ENCODE peak calls at places on chromosomes 5 and 9, in six cellular contexts. Q is A549, P is HepG2, T is K562, X is GM12878, L is endothelial cell of umbilical vein. K is an unnamed sample.

GRCh38 chr5:39376293-39376714 is 12.0 kb upstream of the C9 start:
- DNase-seq in Q (peak; percentile 67), P (peak; percentile 57), T (peak; percentile 69), X (no peak), L (peak; percentile 72), K (peak; percentile 62)

GRCh38 chr9:104104407-104104806 is 10.3 kb downstream of the SMC2 start:
- DNase-seq in Q (no peak), P (no peak), T (no peak), X (no peak), L (no peak), K (no peak)

GRCh38 chr9:23658859-23659258 is 167.2 kb downstream of the ELAVL2 start:
- DNase-seq in Q (no peak), P (no peak), T (no peak), X (no peak), L (no peak), K (no peak)

GRCh38 chr9:128420060-128420650 is 502 bp upstream of the CERCAM start:
- DNase-seq in Q (peak; percentile 60), P (peak; percentile 39), T (peak; percentile 89), X (no peak), L (peak; percentile 63), K (peak; percentile 76)

GRCh38 chr9:135683401-135684034 is 15.8 kb downstream of the SOHLH1 start:
- DNase-seq in Q (no peak), P (no peak), T (no peak), X (no peak), L (no peak), K (no peak)

GRCh38 chr5:6576861-6577501 is 55.9 kb downstream of the NSUN2 start:
- DNase-seq in Q (peak; percentile 56), P (peak; percentile 34), T (peak; percentile 52), X (peak; percentile 4), L (peak; percentile 72), K (peak; percentile 60)

GRCh38 chr5:148620696-148621095 is 33.6 kb downstream of the HTR4 start:
- DNase-seq in Q (no peak), P (no peak), T (peak; percentile 52), X (no peak), L (peak; percentile 13), K (peak; percentile 34)

GRCh38 chr5:38921174-38921573 is 75.4 kb downstream of the OSMR start:
- DNase-seq in Q (no peak), P (no peak), T (no peak), X (no peak), L (peak; percentile 3), K (peak; percentile 16)

GRCh38 chr9:91898451-91899433 is 51.3 kb downstream of the ROR2 start:
- DNase-seq in Q (no peak), P (peak; percentile 9), T (peak; percentile 79), X (no peak), L (no peak), K (peak; percentile 98)

GRCh38 chr5:151208481-151208914 is 15.4 kb downstream of the CCDC69 start:
- DNase-seq in Q (no peak), P (no peak), T (no peak), X (no peak), L (no peak), K (no peak)

GRCh38 chr5:98942849-98943248 is 14.0 kb upstream of the CHD1 start:
- DNase-seq in Q (no peak), P (peak; percentile 51), T (no peak), X (no peak), L (no peak), K (peak; percentile 38)

GRCh38 chr5:72920690-72921089 is 35.2 kb upstream of the FCHO2 start:
- DNase-seq in Q (peak; percentile 47), P (no peak), T (peak; percentile 36), X (no peak), L (peak; percentile 62), K (peak; percentile 48)

GRCh38 chr5:154174091-154174490 is 16.4 kb upstream of the GALNT10 start:
- DNase-seq in Q (no peak), P (no peak), T (no peak), X (no peak), L (no peak), K (no peak)

GRCh38 chr5:94618029-94618492 is 343 bp downstream of the KIAA0825 start:
- DNase-seq in Q (peak; percentile 72), P (peak; percentile 35), T (peak; percentile 58), X (no peak), L (peak; percentile 78), K (peak; percentile 76)

GRCh38 chr9:125025584-125025983 is 84.7 kb upstream of the GOLGA1 start:
- DNase-seq in Q (no peak), P (no peak), T (no peak), X (no peak), L (no peak), K (no peak)

GRCh38 chr5:149675467-149676201 is 54.5 kb upstream of the PPARGC1B start:
- DNase-seq in Q (no peak), P (no peak), T (no peak), X (no peak), L (peak; percentile 47), K (no peak)

GRCh38 chr5:139482050-139482889 is at the start of gene STING1:
- DNase-seq in Q (no peak), P (peak; percentile 63), T (peak; percentile 88), X (peak; percentile 41), L (peak; percentile 90), K (peak; percentile 98)

GRCh38 chr5:37370550-37370863 is 399 bp downstream of the NUP155 start:
- DNase-seq in Q (no peak), P (no peak), T (peak; percentile 66), X (no peak), L (no peak), K (no peak)

GRCh38 chr9:107929439-107929838 is 439.9 kb upstream of the KLF4 start:
- DNase-seq in Q (no peak), P (no peak), T (no peak), X (no peak), L (no peak), K (peak; percentile 7)

GRCh38 chr5:150582281-150582791 is 58.1 kb upstream of the SYNPO start:
- DNase-seq in Q (no peak), P (peak; percentile 62), T (no peak), X (no peak), L (peak; percentile 38), K (no peak)

GRCh38 chr5:43209060-43209459 is 17.0 kb downstream of the NIM1K start:
- DNase-seq in Q (no peak), P (no peak), T (no peak), X (no peak), L (no peak), K (no peak)

GRCh38 chr5:154508114-154508513 is 30.1 kb upstream of the HAND1 start:
- DNase-seq in Q (no peak), P (no peak), T (no peak), X (no peak), L (no peak), K (no peak)

GRCh38 chr9:99192786-99193465 is 28.8 kb downstream of the ALG2 start:
- DNase-seq in Q (peak; percentile 18), P (no peak), T (no peak), X (no peak), L (no peak), K (peak; percentile 28)

GRCh38 chr5:173855162-173855994 is 32.8 kb upstream of the CPEB4 start:
- DNase-seq in Q (no peak), P (no peak), T (peak; percentile 83), X (no peak), L (no peak), K (no peak)

GRCh38 chr5:78718827-78719226 is 70.3 kb upstream of the LHFPL2 start:
- DNase-seq in Q (no peak), P (no peak), T (no peak), X (no peak), L (no peak), K (no peak)

GRCh38 chr5:168177831-168178450 is 113.5 kb upstream of the WWC1 start:
- DNase-seq in Q (no peak), P (no peak), T (no peak), X (no peak), L (no peak), K (no peak)

GRCh38 chr9:92001244-92001643 is 51.2 kb upstream of the ROR2 start:
- DNase-seq in Q (no peak), P (no peak), T (no peak), X (no peak), L (no peak), K (no peak)

GRCh38 chr5:179803651-179804598 is 2.7 kb downstream of the MGAT4B start:
- DNase-seq in Q (no peak), P (peak; percentile 44), T (peak; percentile 57), X (no peak), L (peak; percentile 37), K (peak; percentile 96)

GRCh38 chr5:25649628-25650265 is 1005.0 kb upstream of the CDH10 start:
- DNase-seq in Q (no peak), P (no peak), T (no peak), X (no peak), L (no peak), K (no peak)
- TF ChIP-seq MAX in Q (no peak), P (no peak), T (no peak), X (no peak), L (no peak), K (no peak)

DNA sequence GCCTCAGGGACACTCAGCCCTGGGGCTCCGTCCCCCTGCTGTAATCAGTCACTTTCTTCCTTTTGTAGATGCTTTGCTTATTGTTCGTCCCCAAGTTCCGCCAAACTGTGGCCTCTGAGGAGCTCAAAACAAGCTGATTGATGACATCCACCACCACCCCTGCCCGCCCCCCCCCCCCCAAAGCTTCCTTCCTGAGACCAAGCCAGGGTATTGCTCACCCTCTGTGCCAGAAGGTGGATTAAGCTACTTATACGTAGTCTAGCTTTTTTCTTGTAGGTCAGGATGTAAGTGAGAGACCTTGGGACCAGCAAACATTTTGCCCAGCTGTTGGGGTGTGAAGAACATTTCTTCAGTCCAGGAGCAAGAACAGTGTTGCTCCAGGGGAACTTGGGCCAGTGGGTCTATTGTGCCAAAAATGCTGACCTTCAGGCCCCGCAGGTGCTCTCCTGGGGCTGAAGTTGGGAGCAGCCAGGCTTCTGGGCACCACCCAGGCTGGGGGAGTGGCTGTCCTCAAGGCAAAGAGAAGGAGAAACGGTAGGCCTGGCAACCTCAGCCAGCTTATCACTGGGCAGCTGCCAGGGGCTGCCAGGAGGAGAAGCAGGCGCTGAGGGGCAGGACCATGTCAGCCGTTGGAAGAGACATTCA is 17.9 kb downstream of the NEURL1B start:
- DNase-seq in Q (no peak), P (no peak), T (no peak), X (no peak), L (no peak), K (no peak)
- TF ChIP-seq MYC in Q (no peak), P (no peak), T (no peak), X (no peak), L (no peak), K (no peak)

DNA sequence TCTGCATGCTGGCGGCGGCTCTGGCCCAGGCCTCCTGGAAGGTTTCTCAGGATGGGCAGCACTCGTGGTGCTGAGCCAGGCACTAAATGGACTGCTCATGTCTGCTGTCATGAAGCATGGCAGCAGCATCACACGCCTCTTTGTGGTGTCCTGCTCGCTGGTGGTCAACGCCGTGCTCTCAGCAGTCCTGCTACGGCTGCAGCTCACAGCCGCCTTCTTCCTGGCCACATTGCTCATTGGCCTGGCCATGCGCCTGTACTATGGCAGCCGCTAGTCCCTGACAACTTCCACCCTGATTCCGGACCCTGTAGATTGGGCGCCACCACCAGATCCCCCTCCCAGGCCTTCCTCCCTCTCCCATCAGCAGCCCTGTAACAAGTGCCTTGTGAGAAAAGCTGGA is 3.2 kb downstream of the SLC35A4 start:
- DNase-seq in Q (no peak), P (no peak), T (no peak), X (no peak), L (no peak), K (no peak)
- TF ChIP-seq MAX in Q (no peak), P (no peak), T (no peak), X (no peak), L (no peak), K (no peak)

DNA sequence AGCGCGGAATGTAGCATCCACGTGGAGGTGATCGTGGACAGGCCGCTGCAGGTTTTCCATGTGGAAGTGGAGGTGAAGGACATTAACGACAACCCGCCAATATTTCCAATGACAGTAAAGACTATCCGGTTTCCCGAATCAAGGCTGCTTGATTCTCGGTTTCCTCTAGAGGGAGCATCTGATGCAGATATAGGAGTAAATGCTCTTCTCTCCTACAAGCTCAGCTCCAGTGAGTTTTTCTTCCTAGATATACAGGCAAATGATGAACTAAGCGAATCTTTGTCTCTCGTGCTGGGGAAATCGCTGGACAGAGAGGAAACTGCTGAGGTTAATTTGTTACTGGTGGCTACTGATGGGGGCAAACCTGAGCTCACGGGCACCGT is 598 bp downstream of the PCDHA2 start:
- DNase-seq in Q (peak; percentile 41), P (no peak), T (peak; percentile 13), X (no peak), L (no peak), K (no peak)
- TF ChIP-seq MYC in Q (no peak), P (no peak), T (no peak), X (no peak), L (no peak), K (no peak)